ENCODE peak calls at places on chromosomes 1 and 21, in seven cellular contexts. W, R, L, Y, A, C and I are unnamed samples.
A peak's percentile ranks its signal among the peaks of the same experiment; 100 is the strongest.

GRCh38 chr1:62037274-62037673 is 157.4 kb upstream of the L1TD1 start:
- DNase-seq in W (no peak), R (no peak), L (no peak), Y (no peak), A (no peak), C (no peak), I (no peak)

GRCh38 chr1:205664399-205665108 is 15.8 kb downstream of the SLC45A3 start:
- DNase-seq in W (no peak), R (no peak), L (peak; percentile 84), Y (no peak), A (no peak), C (peak; percentile 68), I (no peak)

GRCh38 chr21:45236481-45236880 is 51.2 kb downstream of the POFUT2 start:
- DNase-seq in W (no peak), R (no peak), L (no peak), Y (no peak), A (no peak), C (no peak), I (no peak)

GRCh38 chr1:46166521-46167462 is 8.1 kb upstream of the TSPAN1 start:
- DNase-seq in W (no peak), R (no peak), L (peak; percentile 86), Y (peak; percentile 68), A (no peak), C (peak; percentile 41), I (no peak)

GRCh38 chr21:38984568-38984967 is 178.8 kb downstream of the ETS2 start:
- DNase-seq in W (peak; percentile 69), R (no peak), L (no peak), Y (no peak), A (no peak), C (no peak), I (no peak)

GRCh38 chr1:36464605-36465393 is 615 bp upstream of the MRPS15 start:
- DNase-seq in W (no peak), R (no peak), L (no peak), Y (no peak), A (no peak), C (no peak), I (no peak)

GRCh38 chr1:233326995-233327937 is at the start of gene MAP3K21:
- DNase-seq in W (no peak), R (peak; percentile 57), L (peak; percentile 98), Y (peak; percentile 75), A (no peak), C (peak; percentile 98), I (peak; percentile 49)

GRCh38 chr1:8560611-8561544 is 243.0 kb downstream of the SLC45A1 start:
- DNase-seq in W (peak; percentile 72), R (no peak), L (no peak), Y (no peak), A (peak; percentile 14), C (no peak), I (peak; percentile 52)

GRCh38 chr1:31654171-31654776 is 9.6 kb upstream of the PEF1 start:
- DNase-seq in W (no peak), R (no peak), L (no peak), Y (no peak), A (no peak), C (no peak), I (no peak)

GRCh38 chr1:110554871-110555801 is 36.2 kb upstream of the KCNA10 start:
- DNase-seq in W (no peak), R (no peak), L (peak; percentile 85), Y (peak; percentile 54), A (no peak), C (peak; percentile 53), I (no peak)

GRCh38 chr1:177014325-177014724 is 150.2 kb downstream of the ASTN1 start:
- DNase-seq in W (no peak), R (no peak), L (no peak), Y (no peak), A (no peak), C (no peak), I (no peak)

GRCh38 chr21:37006521-37007291 is at the start of gene RIPPLY3:
- DNase-seq in W (peak; percentile 8), R (no peak), L (no peak), Y (no peak), A (no peak), C (no peak), I (no peak)

DNA sequence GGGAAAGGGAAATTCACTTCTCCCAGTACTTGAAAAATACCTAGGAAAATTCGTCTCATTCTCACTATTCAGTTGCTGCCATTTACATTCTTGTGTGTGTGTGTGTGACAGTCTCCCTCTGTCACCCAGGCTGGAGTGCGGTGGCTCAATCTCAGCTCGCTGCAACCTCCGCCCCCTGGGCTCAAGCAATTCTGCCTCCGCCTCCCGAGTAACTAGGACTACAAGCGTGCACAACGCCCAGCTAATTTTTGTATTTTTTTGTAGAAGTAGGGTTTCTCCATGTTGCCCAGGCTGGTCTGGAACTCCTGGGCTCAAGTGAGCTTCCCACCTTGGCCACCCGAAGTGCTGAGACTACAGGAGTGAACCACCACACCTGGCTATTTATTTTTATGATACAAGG is 1.2 kb downstream of the SNAPIN start:
- DNase-seq in W (no peak), R (no peak), L (no peak), Y (no peak), A (no peak), C (no peak), I (no peak)
- H3K4me3 ChIP-seq in W (peak overlapping the region; percentile 96), R (peak overlapping the region; percentile 78), L (peak overlapping the region; percentile 95), Y (peak overlapping the region; percentile 92), A (peak overlapping the region; percentile 96), C (peak overlapping the region; percentile 75), I (peak overlapping the region; percentile 96)

DNA sequence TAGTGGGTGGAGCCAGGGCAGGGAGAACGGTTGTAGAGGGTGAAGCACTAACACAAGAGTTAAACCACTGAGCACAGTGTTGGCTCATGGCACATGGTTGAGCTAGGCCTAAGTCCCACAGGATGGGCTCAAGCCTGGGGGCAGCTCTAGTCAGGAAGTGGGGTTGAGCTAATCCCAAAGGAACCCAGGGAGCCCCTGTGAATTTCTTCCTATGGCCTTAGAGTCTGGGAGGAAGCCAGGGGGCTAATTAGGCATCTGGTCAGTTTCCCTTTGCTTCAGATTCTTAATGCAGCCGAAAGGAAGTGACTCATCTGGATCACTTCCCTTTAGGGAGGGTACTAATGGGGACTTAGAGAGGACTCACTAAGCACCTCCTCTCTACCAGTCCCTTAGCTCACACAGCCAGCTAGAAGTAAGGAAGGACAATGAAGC is 10.1 kb downstream of the CFAP45 start:
- DNase-seq in W (peak; percentile 91), R (no peak), L (no peak), Y (no peak), A (peak; percentile 82), C (no peak), I (no peak)
- TF ChIP-seq CTCF in W (no peak), R (no peak), L (no peak), Y (peak; percentile 14), A (no peak), C (no peak), I (no peak)

DNA sequence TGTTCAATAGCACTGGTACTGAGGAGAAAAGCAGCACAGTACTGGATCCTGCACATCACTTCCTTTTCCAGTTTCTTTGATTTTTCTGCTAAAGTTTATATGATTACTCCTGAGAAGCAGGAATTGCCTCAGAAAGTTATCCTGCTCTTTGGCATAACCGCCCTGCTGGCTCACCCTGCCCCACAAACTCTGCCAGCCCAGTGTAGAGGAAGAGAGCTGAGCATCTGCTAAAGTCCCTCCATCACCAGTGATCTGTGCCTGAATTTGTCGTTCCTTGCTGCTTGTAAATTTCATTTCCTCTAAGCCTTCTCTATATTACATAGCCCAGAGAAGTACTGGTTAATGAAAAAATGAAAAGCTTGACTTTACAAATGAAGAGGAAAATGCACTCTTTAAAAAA is 87.0 kb upstream of the C1orf21 start:
- DNase-seq in W (no peak), R (no peak), L (no peak), Y (no peak), A (no peak), C (no peak), I (no peak)
- H3K4me3 ChIP-seq in W (no peak overlapping the region), R (no peak overlapping the region), L (no peak overlapping the region), Y (no peak overlapping the region), A (no peak overlapping the region), C (no peak overlapping the region), I (no peak overlapping the region)

DNA sequence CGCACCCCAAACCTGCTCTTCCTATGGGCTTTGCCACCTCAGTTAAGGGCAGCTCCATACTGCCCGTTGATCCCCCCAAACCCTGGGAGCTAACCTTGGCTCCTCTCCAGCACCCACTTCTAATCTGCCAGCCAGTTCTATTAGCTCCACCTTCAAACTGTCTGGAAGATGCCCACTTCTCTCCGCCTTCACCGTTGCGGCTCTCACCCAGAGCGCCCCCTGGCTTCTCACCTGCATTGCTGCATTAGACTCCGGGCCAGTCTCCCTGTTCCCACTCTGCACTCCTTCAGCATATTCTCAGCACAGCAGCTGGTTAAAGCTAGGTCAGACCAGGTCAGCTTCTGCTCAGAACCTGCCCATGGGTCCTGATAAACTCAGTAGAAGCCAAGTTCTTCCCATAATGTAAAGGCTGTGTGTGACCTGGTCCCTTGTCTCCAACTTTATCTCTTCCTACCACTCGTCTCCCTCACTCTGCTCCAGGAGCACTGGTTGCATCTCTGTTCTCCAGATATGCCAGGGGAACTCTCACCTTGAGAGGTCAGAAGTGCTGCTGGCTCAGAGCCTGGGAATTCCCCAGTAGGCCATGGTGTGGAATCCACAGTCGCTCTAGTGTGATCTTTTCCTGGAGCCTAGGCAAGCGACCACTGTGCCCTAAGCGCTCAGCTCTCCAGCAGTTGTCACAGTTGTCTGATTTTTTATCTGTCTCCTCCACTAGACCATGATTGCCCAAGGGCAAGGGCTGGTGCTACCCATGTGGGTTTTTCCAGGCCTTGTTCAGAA is 150.3 kb downstream of the HMGB4 start:
- DNase-seq in W (peak; percentile 28), R (no peak), L (no peak), Y (peak; percentile 31), A (no peak), C (no peak), I (no peak)
- TF ChIP-seq CTCF in W (peak; percentile 59), R (no peak), L (peak; percentile 60), Y (peak; percentile 68), A (peak; percentile 59), C (no peak), I (peak; percentile 69)

GRCh38 chr1:152842556-152842955 is at the start of gene LCE6A:
- DNase-seq in W (no peak), R (no peak), L (no peak), Y (no peak), A (no peak), C (no peak), I (no peak)
- H3K4me3 ChIP-seq in W (no peak within 1 kb of the TSS), R (no peak within 1 kb of the TSS), L (no peak within 1 kb of the TSS), Y (no peak within 1 kb of the TSS), A (no peak within 1 kb of the TSS), C (no peak within 1 kb of the TSS), I (no peak within 1 kb of the TSS)